ENCODE peak calls at places on chromosome 18, in five cellular contexts. One of them, this sample, is unnamed.
A peak's percentile ranks its signal among the peaks of the same experiment; 100 is the strongest.

GRCh38 chr18:66226782-66227181 is 377.1 kb downstream of the CDH19 start:
- DNase-seq in posterior vena cava: no peak
- DNase-seq in activated CD8-positive, alpha-beta memory T cell treated with anti-CD3 and anti-CD28 coated beads for 1 hour: no peak
- DNase-seq in T-helper 9 cell: no peak
- DNase-seq in pons: no peak
- DNase-seq in this sample: no peak

GRCh38 chr18:34787931-34788532 is 77.9 kb downstream of the DTNA start:
- DNase-seq in posterior vena cava: no peak
- DNase-seq in activated CD8-positive, alpha-beta memory T cell treated with anti-CD3 and anti-CD28 coated beads for 1 hour: peak; percentile 7
- DNase-seq in T-helper 9 cell: peak; percentile 3
- DNase-seq in pons: peak; percentile 85
- DNase-seq in this sample: peak; percentile 82

GRCh38 chr18:65768379-65768778 is 17.6 kb downstream of the CDH7 start:
- DNase-seq in posterior vena cava: no peak
- DNase-seq in activated CD8-positive, alpha-beta memory T cell treated with anti-CD3 and anti-CD28 coated beads for 1 hour: no peak
- DNase-seq in T-helper 9 cell: no peak
- DNase-seq in pons: no peak
- DNase-seq in this sample: no peak

GRCh38 chr18:35379421-35379820 is 2.3 kb upstream of the ZNF396 start:
- DNase-seq in posterior vena cava: no peak
- DNase-seq in activated CD8-positive, alpha-beta memory T cell treated with anti-CD3 and anti-CD28 coated beads for 1 hour: no peak
- DNase-seq in T-helper 9 cell: no peak
- DNase-seq in pons: no peak
- DNase-seq in this sample: no peak

GRCh38 chr18:64679121-64679520 is 530.2 kb upstream of the LINC00305 start:
- DNase-seq in posterior vena cava: no peak
- DNase-seq in activated CD8-positive, alpha-beta memory T cell treated with anti-CD3 and anti-CD28 coated beads for 1 hour: no peak
- DNase-seq in T-helper 9 cell: no peak
- DNase-seq in pons: no peak
- DNase-seq in this sample: no peak

GRCh38 chr18:59353079-59353680 is 5.9 kb downstream of the LMAN1 start:
- DNase-seq in posterior vena cava: no peak
- DNase-seq in activated CD8-positive, alpha-beta memory T cell treated with anti-CD3 and anti-CD28 coated beads for 1 hour: no peak
- DNase-seq in T-helper 9 cell: no peak
- DNase-seq in pons: no peak
- DNase-seq in this sample: no peak

GRCh38 chr18:59961086-59961485 is 61.3 kb downstream of the PMAIP1 start:
- DNase-seq in posterior vena cava: no peak
- DNase-seq in activated CD8-positive, alpha-beta memory T cell treated with anti-CD3 and anti-CD28 coated beads for 1 hour: no peak
- DNase-seq in T-helper 9 cell: no peak
- DNase-seq in pons: no peak
- DNase-seq in this sample: no peak

GRCh38 chr18:23845988-23846630 is 156.9 kb downstream of the LAMA3 start:
- DNase-seq in posterior vena cava: no peak
- DNase-seq in activated CD8-positive, alpha-beta memory T cell treated with anti-CD3 and anti-CD28 coated beads for 1 hour: no peak
- DNase-seq in T-helper 9 cell: no peak
- DNase-seq in pons: no peak
- DNase-seq in this sample: no peak

GRCh38 chr18:2173464-2173863 is 397.8 kb downstream of the METTL4 start:
- DNase-seq in posterior vena cava: no peak
- DNase-seq in activated CD8-positive, alpha-beta memory T cell treated with anti-CD3 and anti-CD28 coated beads for 1 hour: no peak
- DNase-seq in T-helper 9 cell: no peak
- DNase-seq in pons: no peak
- DNase-seq in this sample: peak; percentile 97

GRCh38 chr18:22813648-22814328 is 119.3 kb upstream of the RBBP8 start:
- DNase-seq in posterior vena cava: no peak
- DNase-seq in activated CD8-positive, alpha-beta memory T cell treated with anti-CD3 and anti-CD28 coated beads for 1 hour: no peak
- DNase-seq in T-helper 9 cell: no peak
- DNase-seq in pons: peak; percentile 10
- DNase-seq in this sample: peak; percentile 72